ENCODE peak calls at places on chromosomes 6 and 20, in nine cellular contexts. X is hepatocyte; H is CD8-positive, alpha-beta memory T cell; F is fibroblast of the aortic adventitia; I is fibroblast of mammary gland; E is BJ; V is lower lobe of right lung; L is astrocyte of the spinal cord; T is esophagus squamous epithelium. W is an unnamed sample.
A peak's percentile ranks its signal among the peaks of the same experiment; 100 is the strongest.

GRCh38 chr6:16654703-16655102 is 106.6 kb downstream of the ATXN1 start:
- DNase-seq in X (no peak), H (no peak), F (no peak), I (no peak), E (no peak), V (no peak), L (no peak), T (no peak), W (no peak)

GRCh38 chr6:168746013-168746412 is 305.0 kb downstream of the SMOC2 start:
- DNase-seq in X (no peak), H (no peak), F (no peak), I (no peak), E (no peak), V (no peak), L (no peak), T (no peak), W (no peak)

GRCh38 chr6:89073840-89074239 is 6.7 kb upstream of the PNRC1 start:
- DNase-seq in X (no peak), H (no peak), F (no peak), I (no peak), E (no peak), V (no peak), L (no peak), T (no peak), W (no peak)

GRCh38 chr6:126040826-126041225 is 54.5 kb downstream of the TRMT11 start:
- DNase-seq in X (peak; percentile 29), H (no peak), F (peak; percentile 74), I (peak; percentile 83), E (peak; percentile 35), V (no peak), L (peak; percentile 81), T (no peak), W (peak; percentile 71)

GRCh38 chr6:152267967-152268845 is 369.0 kb downstream of the SYNE1 start:
- DNase-seq in X (peak; percentile 41), H (no peak), F (peak; percentile 59), I (peak; percentile 41), E (no peak), V (no peak), L (peak; percentile 35), T (no peak), W (no peak)

GRCh38 chr20:37081717-37082289 is 14.0 kb downstream of the RBL1 start:
- DNase-seq in X (no peak), H (peak; percentile 30), F (no peak), I (peak; percentile 7), E (no peak), V (no peak), L (no peak), T (no peak), W (no peak)

GRCh38 chr6:17710331-17710730 is 3.6 kb upstream of the NUP153 start:
- DNase-seq in X (no peak), H (no peak), F (peak; percentile 28), I (peak; percentile 61), E (no peak), V (no peak), L (no peak), T (no peak), W (no peak)

GRCh38 chr6:34232901-34233300 is 3.8 kb upstream of the HMGA1 start:
- DNase-seq in X (no peak), H (no peak), F (peak; percentile 60), I (peak; percentile 46), E (no peak), V (no peak), L (peak; percentile 39), T (no peak), W (no peak)

GRCh38 chr20:48017504-48017903 is 232.2 kb upstream of the SULF2 start:
- DNase-seq in X (no peak), H (no peak), F (no peak), I (peak; percentile 31), E (no peak), V (no peak), L (no peak), T (no peak), W (no peak)

GRCh38 chr20:44700306-44700705 is 14.9 kb upstream of the CCN5 start:
- DNase-seq in X (no peak), H (no peak), F (no peak), I (no peak), E (no peak), V (no peak), L (no peak), T (no peak), W (no peak)

GRCh38 chr20:53128024-53128423 is 155.9 kb downstream of the TSHZ2 start:
- DNase-seq in X (no peak), H (no peak), F (no peak), I (no peak), E (no peak), V (no peak), L (no peak), T (no peak), W (no peak)

GRCh38 chr6:83901624-83902023 is 42.1 kb downstream of the CYB5R4 start:
- DNase-seq in X (no peak), H (no peak), F (no peak), I (no peak), E (no peak), V (no peak), L (no peak), T (no peak), W (no peak)

GRCh38 chr20:20369353-20370086 is 1.6 kb downstream of the INSM1 start:
- DNase-seq in X (peak; percentile 17), H (no peak), F (no peak), I (no peak), E (no peak), V (no peak), L (no peak), T (no peak), W (no peak)

GRCh38 chr6:165586706-165587105 is 76.3 kb downstream of the PDE10A start:
- DNase-seq in X (no peak), H (no peak), F (no peak), I (no peak), E (no peak), V (no peak), L (no peak), T (no peak), W (no peak)

GRCh38 chr20:20612251-20612650 is 100.2 kb downstream of the RALGAPA2 start:
- DNase-seq in X (no peak), H (no peak), F (no peak), I (no peak), E (no peak), V (no peak), L (no peak), T (no peak), W (no peak)

GRCh38 chr6:129517288-129517687 is 192.7 kb downstream of the ARHGAP18 start:
- DNase-seq in X (no peak), H (no peak), F (no peak), I (peak; percentile 62), E (no peak), V (no peak), L (no peak), T (no peak), W (no peak)

GRCh38 chr20:43942661-43943285 is 28.1 kb downstream of the TOX2 start:
- DNase-seq in X (no peak), H (no peak), F (peak; percentile 79), I (peak; percentile 68), E (peak; percentile 62), V (no peak), L (peak; percentile 84), T (no peak), W (peak; percentile 26)

GRCh38 chr6:7074870-7075269 is 32.9 kb upstream of the RREB1 start:
- DNase-seq in X (no peak), H (no peak), F (no peak), I (no peak), E (no peak), V (no peak), L (no peak), T (no peak), W (no peak)

GRCh38 chr20:17693534-17694001 is 6.2 kb upstream of the BANF2 start:
- DNase-seq in X (no peak), H (no peak), F (no peak), I (no peak), E (no peak), V (no peak), L (no peak), T (no peak), W (no peak)

DNA sequence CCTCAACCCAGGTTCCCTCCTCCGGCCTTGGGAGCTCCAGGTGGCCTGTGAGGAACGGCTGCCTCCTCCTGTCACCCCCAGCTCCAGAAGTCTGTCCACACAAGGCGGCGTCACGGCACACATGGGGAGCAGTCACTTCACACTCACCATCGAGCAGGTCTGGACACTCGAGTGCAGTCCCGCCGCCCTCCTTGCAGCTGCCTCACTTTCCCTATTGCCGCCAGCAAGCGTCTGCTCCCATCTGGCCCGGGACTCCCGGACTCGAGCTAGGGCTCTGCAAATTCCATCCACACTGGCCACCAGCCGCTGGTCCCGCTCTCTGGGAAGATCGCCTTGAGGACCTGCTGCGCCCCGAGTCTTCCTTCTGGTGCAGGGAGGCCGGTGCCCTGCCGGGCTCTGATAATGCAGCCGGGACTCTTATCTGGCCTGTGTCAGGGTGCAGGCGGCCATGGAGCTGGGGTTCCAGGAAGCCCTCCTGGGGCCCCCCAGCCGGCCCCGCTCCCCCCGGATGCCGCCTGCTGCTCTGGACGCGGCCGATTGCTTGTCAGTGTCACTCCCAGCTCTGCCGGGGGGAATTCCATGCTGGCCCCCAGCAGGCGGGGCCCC is at the start of gene RIPOR3:
- DNase-seq in X (peak; percentile 19), H (no peak), F (no peak), I (peak; percentile 24), E (no peak), V (no peak), L (peak; percentile 16), T (no peak), W (no peak)
- H3K4me3 ChIP-seq in X (peak within 1 kb of the TSS; percentile 23), H (peak within 1 kb of the TSS; percentile 19), F (peak within 1 kb of the TSS; percentile 28), I (peak within 1 kb of the TSS; percentile 38), E (peak within 1 kb of the TSS; percentile 37), V (peak within 1 kb of the TSS; percentile 51), L (peak within 1 kb of the TSS; percentile 25), T (peak within 1 kb of the TSS; percentile 17), W (peak within 1 kb of the TSS; percentile 29)

GRCh38 chr20:32578840-32579239 is 6.3 kb downstream of the NOL4L start:
- DNase-seq in X (no peak), H (no peak), F (no peak), I (no peak), E (no peak), V (no peak), L (no peak), T (no peak), W (no peak)
- H3K4me3 ChIP-seq in X (no peak overlapping the region), H (no peak overlapping the region), F (no peak overlapping the region), I (no peak overlapping the region), E (no peak overlapping the region), V (no peak overlapping the region), L (no peak overlapping the region), T (no peak overlapping the region), W (no peak overlapping the region)

DNA sequence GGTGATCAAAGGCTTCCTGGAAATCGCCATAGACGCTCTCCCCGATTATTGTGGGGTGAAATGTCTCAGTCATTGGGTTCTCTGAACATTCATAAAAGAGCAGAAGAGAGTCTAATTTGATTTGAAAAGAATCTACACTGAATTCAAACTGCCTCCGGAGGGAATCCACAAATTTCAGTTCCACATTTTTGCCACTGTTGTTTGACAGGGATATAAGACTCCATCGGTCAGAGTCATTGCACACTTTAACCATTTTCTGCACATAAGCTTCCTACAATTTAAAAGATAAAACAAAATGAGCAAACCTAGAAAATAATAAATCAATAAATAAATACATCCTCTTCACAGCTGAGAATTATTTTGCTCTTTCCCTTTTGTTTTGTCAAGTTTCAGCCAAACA is 2.3 kb downstream of the TENT5A start:
- DNase-seq in X (no peak), H (no peak), F (peak; percentile 38), I (no peak), E (no peak), V (no peak), L (no peak), T (no peak), W (no peak)
- H3K4me3 ChIP-seq in X (peak overlapping the region; percentile 63), H (no peak overlapping the region), F (peak overlapping the region; percentile 96), I (peak overlapping the region; percentile 92), E (peak overlapping the region; percentile 95), V (peak overlapping the region; percentile 68), L (peak overlapping the region; percentile 89), T (peak overlapping the region; percentile 65), W (peak overlapping the region; percentile 94)

GRCh38 chr6:2634151-2634964 is 116.4 kb downstream of the MYLK4 start:
- DNase-seq in X (peak; percentile 91), H (peak; percentile 72), F (peak; percentile 87), I (peak; percentile 90), E (peak; percentile 31), V (peak; percentile 87), L (peak; percentile 93), T (peak; percentile 15), W (peak; percentile 34)
- H3K4me3 ChIP-seq in X (peak overlapping the region; percentile 19), H (peak overlapping the region; percentile 26), F (peak overlapping the region; percentile 51), I (peak overlapping the region; percentile 23), E (peak overlapping the region; percentile 40), V (peak overlapping the region; percentile 58), L (peak overlapping the region; percentile 10), T (peak overlapping the region; percentile 34), W (peak overlapping the region; percentile 39)